ENCODE peak calls at places on chromosomes 11 and 22, in six cellular contexts. B, A, P, L, I and Q are unnamed samples.

GRCh38 chr11:4610258-4610935 is 2.4 kb upstream of the TRIM68 start:
- DNase-seq in B (no peak), I (no peak), A (no peak), L (no peak), P (no peak), Q (no peak)

GRCh38 chr11:107623183-107623582 is 32.2 kb downstream of the ELMOD1 start:
- DNase-seq in P (no peak), I (no peak), L (no peak), A (peak), B (no peak), Q (no peak)

GRCh38 chr11:18393581-18394299 is 623 bp upstream of the LDHA start:
- DNase-seq in L (no peak), I (no peak), P (no peak), B (no peak), A (no peak), Q (no peak)

GRCh38 chr11:57471496-57471895 is 11.2 kb downstream of the RTN4RL2 start:
- DNase-seq in L (no peak), A (no peak), B (no peak), P (no peak), I (no peak), Q (peak)

GRCh38 chr22:36921309-36922096 is 8.1 kb downstream of the CSF2RB start:
- DNase-seq in A (no peak), I (no peak), P (no peak), L (no peak), B (no peak), Q (no peak)

GRCh38 chr11:108897071-108897481 is 232.2 kb downstream of the DDX10 start:
- DNase-seq in B (peak), I (no peak), A (peak), L (no peak), P (no peak), Q (no peak)

GRCh38 chr11:120170741-120171261 is 32.9 kb upstream of the TRIM29 start:
- DNase-seq in L (no peak), A (no peak), P (no peak), B (no peak), I (no peak), Q (no peak)

GRCh38 chr11:105000797-105001196 is 22.2 kb downstream of the CASP5 start:
- DNase-seq in B (peak), I (peak), A (no peak), P (peak), L (no peak), Q (no peak)

GRCh38 chr11:5624489-5625278 is at the start of gene TRIM34:
- DNase-seq in I (peak), A (peak), P (peak), L (no peak), B (peak), Q (no peak)

GRCh38 chr11:118374729-118375128 is 15.3 kb downstream of the UBE4A start:
- DNase-seq in L (no peak), B (no peak), P (no peak), A (no peak), I (no peak), Q (no peak)

GRCh38 chr11:70167723-70168404 is 35.2 kb upstream of the FADD start:
- DNase-seq in L (no peak), A (no peak), P (no peak), B (no peak), I (no peak), Q (no peak)

GRCh38 chr11:43905788-43906187 is 25.2 kb downstream of the ALKBH3 start:
- DNase-seq in A (peak), I (no peak), L (no peak), P (peak), B (peak), Q (no peak)

GRCh38 chr11:70387564-70387963 is 10.8 kb upstream of the CTTN start:
- DNase-seq in A (no peak), P (no peak), L (no peak), B (no peak), I (no peak), Q (peak)

GRCh38 chr11:72604256-72604655 is 70.0 kb downstream of the PDE2A start:
- DNase-seq in P (no peak), A (no peak), L (no peak), I (no peak), B (no peak), Q (no peak)

GRCh38 chr11:61922539-61922938 is 5.2 kb upstream of the RAB3IL1 start:
- DNase-seq in I (no peak), B (peak), A (peak), L (peak), P (no peak), Q (no peak)

GRCh38 chr11:58787903-58788302 is 56.2 kb upstream of the GLYAT start:
- DNase-seq in A (no peak), L (no peak), B (no peak), P (no peak), I (no peak), Q (no peak)

GRCh38 chr11:71986131-71986530 is 12.6 kb upstream of the IL18BP start:
- DNase-seq in L (no peak), P (no peak), I (no peak), A (no peak), B (no peak), Q (no peak)

GRCh38 chr22:29062286-29062949 is 787 bp upstream of the C22orf31 start:
- DNase-seq in P (no peak), L (no peak), I (no peak), B (no peak), A (no peak), Q (no peak)

GRCh38 chr22:27300661-27301285 is 500.8 kb downstream of the MN1 start:
- DNase-seq in I (no peak), L (no peak), P (no peak), B (no peak), A (no peak), Q (no peak)

GRCh38 chr22:44807232-44807631 is 54.9 kb downstream of the ARHGAP8 start:
- DNase-seq in B (no peak), A (no peak), P (no peak), L (no peak), I (no peak), Q (no peak)

GRCh38 chr22:41511521-41511968 is 32.7 kb downstream of the POLR3H start:
- DNase-seq in A (no peak), P (no peak), L (no peak), B (no peak), I (no peak), Q (no peak)

GRCh38 chr11:118076754-118077281 is at the start of gene TMPRSS4:
- DNase-seq in L (no peak), B (no peak), I (no peak), A (no peak), P (no peak), Q (no peak)

GRCh38 chr22:38126928-38127668 is 16.6 kb upstream of the BAIAP2L2 start:
- DNase-seq in L (no peak), I (no peak), B (no peak), P (no peak), A (no peak), Q (no peak)

GRCh38 chr11:77619576-77620198 is 17.9 kb downstream of the CLNS1A start:
- DNase-seq in B (peak), L (no peak), A (peak), I (no peak), P (peak), Q (no peak)

GRCh38 chr11:67310246-67311050 is 7.1 kb downstream of the SSH3 start:
- DNase-seq in B (no peak), A (no peak), I (no peak), P (no peak), L (no peak), Q (peak)

GRCh38 chr22:42473484-42474193 is 41.4 kb upstream of the NFAM1 start:
- DNase-seq in B (peak), P (peak), L (no peak), I (no peak), A (peak), Q (no peak)

GRCh38 chr11:13349046-13349445 is 71.5 kb downstream of the BMAL1 start:
- DNase-seq in P (no peak), A (no peak), I (no peak), B (no peak), L (no peak), Q (no peak)

GRCh38 chr11:2096001-2096918 is 42.9 kb downstream of the IGF2 start:
- DNase-seq in P (no peak), I (no peak), L (peak), B (no peak), A (peak), Q (no peak)

GRCh38 chr22:44802956-44803355 is 50.6 kb downstream of the ARHGAP8 start:
- DNase-seq in A (no peak), L (no peak), I (no peak), B (no peak), P (no peak), Q (no peak)

GRCh38 chr22:46388647-46389046 is 53.1 kb downstream of the TRMU start:
- DNase-seq in I (no peak), P (no peak), B (no peak), A (no peak), L (no peak), Q (peak)

GRCh38 chr11:109320595-109320994 is 101.4 kb upstream of the C11orf87 start:
- DNase-seq in A (peak), I (no peak), P (no peak), L (no peak), B (peak), Q (no peak)

GRCh38 chr11:7021318-7021717 is 1.0 kb downstream of the NLRP14 start:
- DNase-seq in A (no peak), L (no peak), I (no peak), P (no peak), B (no peak), Q (no peak)

GRCh38 chr22:39859903-39860588 is 33.5 kb downstream of the ENTHD1 start:
- DNase-seq in P (no peak), I (no peak), B (no peak), L (no peak), A (no peak), Q (no peak)

GRCh38 chr22:45671783-45672563 is at the start of gene ATXN10:
- DNase-seq in B (peak), I (peak), L (peak), P (peak), A (peak), Q (peak)

GRCh38 chr11:9905562-9905961 is 241.7 kb downstream of the SWAP70 start:
- DNase-seq in L (no peak), I (no peak), B (peak), A (no peak), P (no peak), Q (no peak)

GRCh38 chr22:29314537-29315285 is 786 bp downstream of the RASL10A start:
- DNase-seq in B (no peak), P (no peak), I (no peak), A (no peak), L (no peak), Q (peak)

GRCh38 chr22:45343143-45343542 is 33.4 kb downstream of the FAM118A start:
- DNase-seq in B (no peak), P (no peak), A (no peak), I (no peak), L (no peak), Q (no peak)

GRCh38 chr11:75346912-75347647 is 4.4 kb downstream of the ARRB1 start:
- DNase-seq in I (no peak), B (no peak), A (no peak), P (no peak), L (no peak), Q (no peak)

GRCh38 chr11:17164361-17165246 is 43.2 kb downstream of the PIK3C2A start:
- DNase-seq in B (no peak), A (no peak), P (no peak), L (no peak), I (no peak), Q (no peak)

GRCh38 chr22:39090426-39091064 is 6.5 kb upstream of the APOBEC3H start:
- DNase-seq in P (no peak), A (no peak), B (no peak), I (peak), L (no peak), Q (no peak)

GRCh38 chr22:20652130-20652529 is 121.8 kb upstream of the SERPIND1 start:
- DNase-seq in P (no peak), I (no peak), A (no peak), B (no peak), L (no peak), Q (no peak)

GRCh38 chr22:20652582-20652981 is 121.3 kb upstream of the SERPIND1 start:
- DNase-seq in A (no peak), L (no peak), P (no peak), I (no peak), B (no peak), Q (no peak)

GRCh38 chr22:20651286-20651685 is 122.6 kb upstream of the SERPIND1 start:
- DNase-seq in B (no peak), I (no peak), L (no peak), A (no peak), P (peak), Q (no peak)

GRCh38 chr22:20648306-20648903 is 125.5 kb upstream of the SERPIND1 start:
- DNase-seq in L (no peak), I (no peak), B (no peak), A (no peak), P (no peak), Q (no peak)

DNA sequence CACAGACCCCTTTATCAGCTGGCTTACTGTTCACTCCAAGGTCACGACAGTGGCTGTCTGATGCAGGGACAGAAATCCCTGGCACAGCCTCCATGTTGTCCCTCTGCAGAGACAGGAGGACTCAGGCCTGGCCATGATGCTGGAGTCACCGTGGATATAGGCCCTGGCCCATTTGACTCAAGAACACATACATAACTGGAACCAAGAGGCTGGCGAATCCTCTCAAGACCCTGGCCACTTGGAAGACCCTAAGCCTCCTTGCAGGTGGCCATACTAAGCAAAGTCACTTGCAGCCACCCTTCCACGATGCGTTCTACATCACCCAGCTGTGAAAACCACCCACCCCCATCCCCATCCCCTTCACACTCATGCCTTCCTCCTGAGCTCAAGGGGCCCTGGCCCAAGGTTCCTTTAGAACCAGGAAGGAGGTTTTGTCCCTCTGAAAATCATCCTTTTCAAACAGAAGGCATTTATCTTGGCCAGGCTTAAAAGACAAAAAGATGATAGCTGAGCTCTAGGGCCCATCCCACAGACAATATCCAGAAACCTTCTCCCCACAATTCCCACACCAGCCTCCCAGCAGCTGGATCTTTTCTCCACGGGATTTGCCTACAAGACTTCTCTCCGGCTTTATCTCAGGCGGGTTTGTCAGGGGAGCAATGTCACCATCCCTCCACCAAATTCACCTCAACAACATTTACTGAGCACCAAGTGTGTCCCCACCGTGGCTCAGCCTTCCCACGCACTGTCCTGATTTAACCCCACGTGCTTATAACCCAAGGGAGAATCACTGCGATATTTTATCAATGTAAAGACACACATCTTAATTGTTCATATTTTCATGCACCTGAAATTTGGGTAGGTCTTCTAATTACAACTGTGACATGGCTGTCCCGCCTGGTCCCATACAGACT is 123.4 kb upstream of the SERPIND1 start:
- DNase-seq in A (no peak), P (peak), B (no peak), L (no peak), I (no peak), Q (no peak)
- TF ChIP-seq CTCF in A (no peak), P (no peak), B (no peak), L (no peak), I (no peak), Q (no peak)

GRCh38 chr11:65764434-65764833 is 16.3 kb downstream of the AP5B1 start:
- DNase-seq in I (no peak), A (no peak), B (no peak), P (no peak), L (no peak), Q (no peak)
- TF ChIP-seq CTCF in I (no peak), A (no peak), B (no peak), P (no peak), L (no peak), Q (no peak)

GRCh38 chr11:45771942-45772522 is 32.9 kb upstream of the SLC35C1 start:
- DNase-seq in I (peak), A (peak), B (peak), L (peak), P (peak), Q (peak)

GRCh38 chr11:45773271-45774022 is 31.5 kb upstream of the SLC35C1 start:
- DNase-seq in L (no peak), P (no peak), B (no peak), A (no peak), I (no peak), Q (peak)

GRCh38 chr11:45768486-45768885 is 36.5 kb upstream of the SLC35C1 start:
- DNase-seq in P (no peak), B (no peak), A (no peak), L (no peak), I (no peak), Q (no peak)

GRCh38 chr11:45771194-45771941 is 33.6 kb upstream of the SLC35C1 start:
- DNase-seq in A (peak), P (peak), I (peak), B (peak), L (no peak), Q (peak)

GRCh38 chr11:45769960-45770359 is 35.0 kb upstream of the SLC35C1 start:
- DNase-seq in I (no peak), L (no peak), A (no peak), P (no peak), B (no peak), Q (no peak)
- TF ChIP-seq CTCF in I (no peak), L (no peak), A (no peak), P (no peak), B (no peak), Q (no peak)

DNA sequence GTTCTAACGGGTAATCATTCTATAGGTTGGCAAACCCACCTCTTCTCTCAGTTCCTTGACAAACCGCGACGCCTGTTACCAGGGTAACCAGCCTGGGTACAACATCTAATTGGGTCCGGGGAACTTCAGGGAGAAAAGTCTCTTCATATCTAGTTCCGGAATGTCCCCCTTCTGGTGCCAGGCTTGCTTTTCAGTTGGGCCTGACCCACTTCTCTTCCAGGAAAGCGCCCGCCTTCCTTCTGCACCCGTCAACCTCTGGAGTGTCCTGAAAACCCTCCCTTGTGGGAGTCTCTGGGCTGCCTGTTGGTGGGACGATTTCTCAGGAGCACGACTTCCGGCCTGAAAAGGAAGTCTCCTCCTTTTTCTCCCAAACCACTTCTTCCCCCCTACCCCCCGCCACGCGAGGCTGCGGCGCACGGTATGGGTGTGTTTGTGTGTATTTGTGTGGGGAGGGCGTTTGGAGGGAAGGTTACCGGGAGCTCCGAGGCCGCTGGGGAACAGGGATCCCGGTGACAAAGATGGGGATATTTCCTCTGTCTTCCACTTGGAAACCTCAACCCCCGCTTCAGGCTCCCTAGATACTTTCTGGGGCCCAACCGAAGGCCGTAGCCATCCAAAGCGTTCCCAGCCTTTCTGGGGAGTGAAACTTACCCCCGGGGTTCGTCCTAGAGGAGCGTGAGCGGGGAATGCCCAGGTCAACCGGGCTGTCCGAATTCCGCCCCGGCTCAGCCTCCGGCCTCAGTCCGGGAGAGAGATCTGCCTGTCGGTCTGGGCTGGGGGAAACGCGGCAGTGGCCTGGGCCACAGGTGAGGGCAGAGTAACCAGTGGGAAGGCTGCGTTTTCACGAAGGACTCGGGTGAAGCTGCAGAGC is at the start of the genes NKAPD1 and PIH1D2:
- DNase-seq in L (peak), P (peak), A (peak), I (peak), B (peak), Q (no peak)
- TF ChIP-seq CTCF in L (peak), P (no peak), A (no peak), I (no peak), B (peak), Q (peak)

GRCh38 chr11:95611827-95612226 is 177.8 kb downstream of the FAM76B start:
- DNase-seq in A (no peak), P (no peak), L (no peak), I (no peak), B (no peak), Q (no peak)
- TF ChIP-seq CTCF in A (no peak), P (no peak), L (no peak), I (no peak), B (no peak), Q (no peak)

GRCh38 chr11:78838417-78838816 is 263.8 kb upstream of the NARS2 start:
- DNase-seq in L (no peak), A (no peak), P (no peak), I (no peak), B (no peak), Q (no peak)
- TF ChIP-seq CTCF in L (no peak), A (no peak), P (no peak), I (no peak), B (no peak), Q (no peak)

DNA sequence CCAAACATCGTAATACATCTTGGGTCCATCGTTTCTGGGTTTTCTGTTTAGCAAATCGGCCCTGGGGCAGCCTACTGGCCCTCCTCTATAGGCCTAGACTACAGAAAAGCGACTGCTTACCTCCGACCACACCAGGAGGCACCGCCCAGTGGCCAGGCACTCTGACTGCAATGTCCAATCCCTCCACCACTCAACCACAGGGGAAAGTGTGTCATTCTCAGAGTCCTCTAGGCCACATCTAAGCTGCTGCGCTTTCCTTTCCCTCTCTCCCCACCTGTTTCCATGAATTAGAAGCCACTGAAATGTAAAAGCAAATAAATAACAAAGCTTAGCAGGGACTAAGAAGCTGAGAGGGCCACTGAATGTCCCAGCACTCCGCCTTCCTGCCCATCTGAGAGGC is 50.2 kb upstream of the FLI1 start:
- DNase-seq in P (no peak), L (no peak), B (no peak), A (no peak), I (no peak), Q (no peak)
- TF ChIP-seq CTCF in P (no peak), L (no peak), B (no peak), A (no peak), I (no peak), Q (no peak)

GRCh38 chr11:44950625-44951472 is at the start of gene TP53I11:
- DNase-seq in P (peak), B (peak), A (no peak), L (no peak), I (peak), Q (no peak)
- TF ChIP-seq CTCF in P (peak), B (peak), A (peak), L (peak), I (peak), Q (peak)